ENCODE peak calls at places on chromosomes 3 and 15, in seven cellular contexts. One of them, this sample, is unnamed.

GRCh38 chr15:83846847-83847246 is 192.9 kb downstream of the ADAMTSL3 start:
- DNase-seq in lower lobe of right lung: no peak
- DNase-seq in foreskin keratinocyte: peak
- DNase-seq in hepatocyte: peak
- DNase-seq in brain microvascular endothelial cell: peak
- DNase-seq in dorsolateral prefrontal cortex: no peak
- DNase-seq in upper lobe of right lung: no peak
- DNase-seq in this sample: no peak

GRCh38 chr15:68493629-68494028 is 61.7 kb upstream of the ITGA11 start:
- DNase-seq in lower lobe of right lung: no peak
- DNase-seq in foreskin keratinocyte: no peak
- DNase-seq in hepatocyte: no peak
- DNase-seq in brain microvascular endothelial cell: no peak
- DNase-seq in dorsolateral prefrontal cortex: no peak
- DNase-seq in upper lobe of right lung: no peak
- DNase-seq in this sample: no peak

GRCh38 chr3:10432156-10432845 is 73.1 kb downstream of the ATP2B2 start:
- DNase-seq in lower lobe of right lung: no peak
- DNase-seq in foreskin keratinocyte: no peak
- DNase-seq in hepatocyte: no peak
- DNase-seq in brain microvascular endothelial cell: no peak
- DNase-seq in dorsolateral prefrontal cortex: no peak
- DNase-seq in upper lobe of right lung: peak
- DNase-seq in this sample: no peak

GRCh38 chr15:39248204-39248603 is 332.7 kb upstream of the THBS1 start:
- DNase-seq in lower lobe of right lung: peak
- DNase-seq in foreskin keratinocyte: peak
- DNase-seq in hepatocyte: no peak
- DNase-seq in brain microvascular endothelial cell: peak
- DNase-seq in dorsolateral prefrontal cortex: no peak
- DNase-seq in upper lobe of right lung: peak
- DNase-seq in this sample: no peak

GRCh38 chr3:74214286-74214685 is 400.2 kb downstream of the CNTN3 start:
- DNase-seq in lower lobe of right lung: no peak
- DNase-seq in foreskin keratinocyte: no peak
- DNase-seq in hepatocyte: no peak
- DNase-seq in brain microvascular endothelial cell: no peak
- DNase-seq in dorsolateral prefrontal cortex: no peak
- DNase-seq in upper lobe of right lung: no peak
- DNase-seq in this sample: no peak

GRCh38 chr3:21274000-21274671 is 476.9 kb downstream of the ZNF385D start:
- DNase-seq in lower lobe of right lung: no peak
- DNase-seq in foreskin keratinocyte: peak
- DNase-seq in hepatocyte: no peak
- DNase-seq in brain microvascular endothelial cell: peak
- DNase-seq in dorsolateral prefrontal cortex: no peak
- DNase-seq in upper lobe of right lung: no peak
- DNase-seq in this sample: no peak

GRCh38 chr3:119911748-119912147 is 129.8 kb downstream of the NR1I2 start:
- DNase-seq in lower lobe of right lung: no peak
- DNase-seq in foreskin keratinocyte: no peak
- DNase-seq in hepatocyte: no peak
- DNase-seq in brain microvascular endothelial cell: no peak
- DNase-seq in dorsolateral prefrontal cortex: no peak
- DNase-seq in upper lobe of right lung: no peak
- DNase-seq in this sample: no peak

GRCh38 chr15:35293353-35294130 is 208.4 kb upstream of the NANOGP8 start:
- DNase-seq in lower lobe of right lung: no peak
- DNase-seq in foreskin keratinocyte: no peak
- DNase-seq in hepatocyte: peak
- DNase-seq in brain microvascular endothelial cell: peak
- DNase-seq in dorsolateral prefrontal cortex: no peak
- DNase-seq in upper lobe of right lung: no peak
- DNase-seq in this sample: peak

GRCh38 chr15:83571820-83572707 is 81.9 kb upstream of the ADAMTSL3 start:
- DNase-seq in lower lobe of right lung: no peak
- DNase-seq in foreskin keratinocyte: no peak
- DNase-seq in hepatocyte: peak
- DNase-seq in brain microvascular endothelial cell: no peak
- DNase-seq in dorsolateral prefrontal cortex: no peak
- DNase-seq in upper lobe of right lung: no peak
- DNase-seq in this sample: no peak

GRCh38 chr3:192449036-192449435 is 278.3 kb downstream of the FGF12 start:
- DNase-seq in lower lobe of right lung: no peak
- DNase-seq in foreskin keratinocyte: no peak
- DNase-seq in hepatocyte: no peak
- DNase-seq in brain microvascular endothelial cell: no peak
- DNase-seq in dorsolateral prefrontal cortex: no peak
- DNase-seq in upper lobe of right lung: no peak
- DNase-seq in this sample: no peak

GRCh38 chr3:66754613-66755012 is 243.5 kb upstream of the KBTBD8 start:
- DNase-seq in lower lobe of right lung: no peak
- DNase-seq in foreskin keratinocyte: no peak
- DNase-seq in hepatocyte: no peak
- DNase-seq in brain microvascular endothelial cell: no peak
- DNase-seq in dorsolateral prefrontal cortex: no peak
- DNase-seq in upper lobe of right lung: no peak
- DNase-seq in this sample: no peak

GRCh38 chr3:172159962-172160538 is 120.7 kb downstream of the FNDC3B start:
- DNase-seq in lower lobe of right lung: no peak
- DNase-seq in foreskin keratinocyte: no peak
- DNase-seq in hepatocyte: no peak
- DNase-seq in brain microvascular endothelial cell: peak
- DNase-seq in dorsolateral prefrontal cortex: no peak
- DNase-seq in upper lobe of right lung: no peak
- DNase-seq in this sample: peak

GRCh38 chr3:2948882-2949281 is 161.3 kb downstream of the IL5RA start:
- DNase-seq in lower lobe of right lung: no peak
- DNase-seq in foreskin keratinocyte: no peak
- DNase-seq in hepatocyte: no peak
- DNase-seq in brain microvascular endothelial cell: no peak
- DNase-seq in dorsolateral prefrontal cortex: no peak
- DNase-seq in upper lobe of right lung: no peak
- DNase-seq in this sample: no peak

GRCh38 chr15:55552926-55553325 is 35.2 kb downstream of the PYGO1 start:
- DNase-seq in lower lobe of right lung: peak
- DNase-seq in foreskin keratinocyte: no peak
- DNase-seq in hepatocyte: peak
- DNase-seq in brain microvascular endothelial cell: peak
- DNase-seq in dorsolateral prefrontal cortex: no peak
- DNase-seq in upper lobe of right lung: no peak
- DNase-seq in this sample: peak

GRCh38 chr15:90001062-90001682 is at the start of gene ZNF710:
- DNase-seq in lower lobe of right lung: peak
- DNase-seq in foreskin keratinocyte: peak
- DNase-seq in hepatocyte: peak
- DNase-seq in brain microvascular endothelial cell: peak
- DNase-seq in dorsolateral prefrontal cortex: peak
- DNase-seq in upper lobe of right lung: peak
- DNase-seq in this sample: peak

DNA sequence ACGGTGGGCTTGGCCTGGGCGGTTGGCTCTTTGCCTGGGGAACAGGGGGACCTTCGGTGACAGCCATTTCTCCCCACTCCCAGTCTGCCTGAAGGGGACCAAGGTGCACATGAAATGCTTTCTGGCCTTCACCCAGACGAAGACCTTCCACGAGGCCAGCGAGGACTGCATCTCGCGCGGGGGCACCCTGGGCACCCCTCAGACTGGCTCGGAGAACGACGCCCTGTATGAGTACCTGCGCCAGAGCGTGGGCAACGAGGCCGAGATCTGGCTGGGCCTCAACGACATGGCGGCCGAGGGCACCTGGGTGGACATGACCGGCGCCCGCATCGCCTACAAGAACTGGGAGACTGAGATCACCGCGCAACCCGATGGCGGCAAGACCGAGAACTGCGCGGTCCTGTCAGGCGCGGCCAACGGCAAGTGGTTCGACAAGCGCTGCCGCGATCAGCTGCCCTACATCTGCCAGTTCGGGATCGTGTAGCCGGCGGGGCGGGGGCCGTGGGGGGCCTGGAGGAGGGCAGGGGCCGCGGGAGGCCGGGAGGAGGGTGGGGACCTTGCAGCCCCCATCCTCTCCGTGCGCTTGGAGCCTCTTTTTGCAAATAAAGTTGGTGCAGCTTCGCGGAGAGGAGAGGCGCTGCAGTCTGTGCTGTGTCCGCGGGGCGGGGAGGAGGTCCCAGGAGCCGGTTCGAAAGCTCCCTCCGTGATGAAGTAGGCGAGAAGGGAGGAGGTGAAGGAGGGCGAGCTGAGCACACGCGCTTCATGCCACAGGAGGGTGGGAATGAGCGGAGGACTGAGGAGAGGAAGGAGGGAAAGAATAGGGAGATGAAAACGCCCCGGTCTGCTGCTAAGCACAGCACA is 9.6 kb downstream of the CLEC3B start:
- DNase-seq in lower lobe of right lung: peak
- DNase-seq in foreskin keratinocyte: no peak
- DNase-seq in hepatocyte: peak
- DNase-seq in brain microvascular endothelial cell: no peak
- DNase-seq in dorsolateral prefrontal cortex: peak
- DNase-seq in upper lobe of right lung: peak
- DNase-seq in this sample: peak
- H3K27ac ChIP-seq in lower lobe of right lung: peak
- H3K27ac ChIP-seq in foreskin keratinocyte: no peak
- H3K27ac ChIP-seq in hepatocyte: no peak
- H3K27ac ChIP-seq in brain microvascular endothelial cell: no peak
- H3K27ac ChIP-seq in dorsolateral prefrontal cortex: no peak
- H3K27ac ChIP-seq in upper lobe of right lung: peak
- H3K27ac ChIP-seq in this sample: no peak

DNA sequence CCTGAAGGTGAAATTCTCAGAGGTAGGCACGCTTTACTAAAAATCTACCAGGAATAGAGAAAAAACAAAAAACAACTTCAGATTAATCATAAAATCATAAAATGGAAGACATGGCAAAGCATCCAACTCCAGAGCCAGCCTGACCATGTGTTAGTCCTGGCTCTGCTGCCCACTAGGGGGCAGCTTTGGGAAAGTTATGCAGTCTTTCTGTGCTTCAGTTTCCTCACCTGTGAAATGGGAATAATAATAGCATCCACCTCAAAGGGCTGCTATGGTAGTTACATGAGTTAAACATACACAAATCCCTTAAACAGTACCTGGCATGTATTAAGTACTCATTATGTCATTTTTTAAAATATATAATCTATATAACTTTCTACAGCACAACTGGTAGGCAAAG is 52.3 kb downstream of the WNT5A start:
- DNase-seq in lower lobe of right lung: peak
- DNase-seq in foreskin keratinocyte: no peak
- DNase-seq in hepatocyte: no peak
- DNase-seq in brain microvascular endothelial cell: peak
- DNase-seq in dorsolateral prefrontal cortex: no peak
- DNase-seq in upper lobe of right lung: no peak
- DNase-seq in this sample: peak
- TF ChIP-seq CTCF in lower lobe of right lung: peak
- TF ChIP-seq CTCF in foreskin keratinocyte: peak
- TF ChIP-seq CTCF in hepatocyte: peak
- TF ChIP-seq CTCF in brain microvascular endothelial cell: peak
- TF ChIP-seq CTCF in dorsolateral prefrontal cortex: peak
- TF ChIP-seq CTCF in upper lobe of right lung: peak
- TF ChIP-seq CTCF in this sample: peak

DNA sequence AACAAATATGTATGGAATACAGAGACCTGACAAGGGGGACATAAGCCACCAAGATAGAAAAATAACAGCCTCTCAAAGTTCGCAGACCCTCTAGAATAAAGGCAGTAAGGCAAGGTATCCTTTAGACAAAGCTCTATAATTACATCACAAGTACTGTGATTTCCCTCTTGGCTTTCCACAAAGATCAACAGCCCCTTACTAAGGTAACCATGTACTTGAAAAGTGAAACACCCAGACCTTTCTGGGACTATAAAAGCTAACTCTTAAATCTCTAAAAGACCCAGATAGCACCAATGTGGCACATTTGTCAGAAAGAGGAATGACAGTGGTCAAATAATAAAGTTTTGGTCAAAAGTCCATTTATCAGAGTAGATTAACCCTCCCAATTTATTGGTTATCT is 51.9 kb downstream of the TBL1XR1 start:
- DNase-seq in lower lobe of right lung: no peak
- DNase-seq in foreskin keratinocyte: no peak
- DNase-seq in hepatocyte: no peak
- DNase-seq in brain microvascular endothelial cell: no peak
- DNase-seq in dorsolateral prefrontal cortex: no peak
- DNase-seq in upper lobe of right lung: no peak
- DNase-seq in this sample: no peak
- H3K27ac ChIP-seq in lower lobe of right lung: no peak
- H3K27ac ChIP-seq in foreskin keratinocyte: peak
- H3K27ac ChIP-seq in hepatocyte: peak
- H3K27ac ChIP-seq in brain microvascular endothelial cell: no peak
- H3K27ac ChIP-seq in dorsolateral prefrontal cortex: no peak
- H3K27ac ChIP-seq in upper lobe of right lung: no peak
- H3K27ac ChIP-seq in this sample: no peak

GRCh38 chr15:87662575-87662974 is 594.0 kb downstream of the NTRK3 start:
- DNase-seq in lower lobe of right lung: no peak
- DNase-seq in foreskin keratinocyte: no peak
- DNase-seq in hepatocyte: no peak
- DNase-seq in brain microvascular endothelial cell: no peak
- DNase-seq in dorsolateral prefrontal cortex: no peak
- DNase-seq in upper lobe of right lung: no peak
- DNase-seq in this sample: no peak

GRCh38 chr15:87656373-87656772 is 600.2 kb downstream of the NTRK3 start:
- DNase-seq in lower lobe of right lung: no peak
- DNase-seq in foreskin keratinocyte: peak
- DNase-seq in hepatocyte: no peak
- DNase-seq in brain microvascular endothelial cell: no peak
- DNase-seq in dorsolateral prefrontal cortex: no peak
- DNase-seq in upper lobe of right lung: no peak
- DNase-seq in this sample: no peak

GRCh38 chr15:87661481-87661880 is 595.1 kb downstream of the NTRK3 start:
- DNase-seq in lower lobe of right lung: no peak
- DNase-seq in foreskin keratinocyte: peak
- DNase-seq in hepatocyte: no peak
- DNase-seq in brain microvascular endothelial cell: no peak
- DNase-seq in dorsolateral prefrontal cortex: no peak
- DNase-seq in upper lobe of right lung: no peak
- DNase-seq in this sample: no peak

GRCh38 chr15:87661952-87662351 is 594.6 kb downstream of the NTRK3 start:
- DNase-seq in lower lobe of right lung: no peak
- DNase-seq in foreskin keratinocyte: no peak
- DNase-seq in hepatocyte: no peak
- DNase-seq in brain microvascular endothelial cell: no peak
- DNase-seq in dorsolateral prefrontal cortex: no peak
- DNase-seq in upper lobe of right lung: no peak
- DNase-seq in this sample: no peak

DNA sequence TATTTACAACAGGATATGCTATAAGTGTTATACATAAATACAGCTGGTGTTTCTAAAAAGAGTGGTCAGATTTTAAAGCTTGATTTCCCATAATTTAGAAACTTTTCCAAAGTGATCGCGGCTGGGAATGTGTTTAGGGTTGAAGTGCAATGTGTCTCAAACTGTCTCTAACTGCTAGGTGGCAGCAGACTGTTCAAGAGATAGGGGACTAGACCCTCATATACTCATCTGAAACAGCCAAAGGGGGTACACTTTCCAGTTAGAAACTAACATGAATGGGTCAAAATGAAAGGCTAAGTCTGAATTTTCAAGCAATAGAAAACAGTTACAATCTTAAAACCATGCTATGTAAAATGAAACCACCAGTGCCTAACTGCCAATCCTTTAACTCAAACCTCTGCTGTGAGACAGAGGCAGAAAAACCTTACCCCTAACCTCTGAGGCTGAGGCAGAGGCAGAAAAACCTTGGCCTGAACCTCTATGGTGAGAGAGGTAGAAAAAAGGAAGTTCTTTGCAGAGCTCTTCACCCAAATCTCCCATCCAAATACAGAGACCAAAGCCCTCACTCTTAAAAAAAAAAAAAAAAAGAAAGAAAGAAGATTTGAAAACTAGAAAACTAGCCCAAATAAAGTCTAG is 595.9 kb downstream of the NTRK3 start:
- DNase-seq in lower lobe of right lung: no peak
- DNase-seq in foreskin keratinocyte: no peak
- DNase-seq in hepatocyte: no peak
- DNase-seq in brain microvascular endothelial cell: no peak
- DNase-seq in dorsolateral prefrontal cortex: no peak
- DNase-seq in upper lobe of right lung: no peak
- DNase-seq in this sample: no peak
- TF ChIP-seq CTCF in lower lobe of right lung: no peak
- TF ChIP-seq CTCF in foreskin keratinocyte: no peak
- TF ChIP-seq CTCF in hepatocyte: peak
- TF ChIP-seq CTCF in brain microvascular endothelial cell: no peak
- TF ChIP-seq CTCF in dorsolateral prefrontal cortex: no peak
- TF ChIP-seq CTCF in upper lobe of right lung: no peak
- TF ChIP-seq CTCF in this sample: peak

This sample was measured in endodermal cell.